ENCODE peak calls at places on chromosomes 3 and 15, in six cellular contexts. J is caudate nucleus, G is fibroblast of gingiva, I is stromal cell of bone marrow, P is T-helper 22 cell, K is coronary artery. O is an unnamed sample.

GRCh38 chr3:120160050-120160449 is 65.8 kb upstream of the GSK3B start:
- DNase-seq in J (no peak), G (peak; percentile 100), I (peak; percentile 99), P (no peak), K (peak; percentile 79), O (peak; percentile 61)

GRCh38 chr3:127104586-127104985 is 88.3 kb upstream of the PRR23E start:
- DNase-seq in J (no peak), G (no peak), I (no peak), P (no peak), K (no peak), O (no peak)

GRCh38 chr3:28835751-28836150 is 445.1 kb upstream of the RBMS3 start:
- DNase-seq in J (no peak), G (no peak), I (no peak), P (no peak), K (no peak), O (peak; percentile 19)

GRCh38 chr3:52452126-52452525 is 1.7 kb downstream of the TNNC1 start:
- DNase-seq in J (no peak), G (no peak), I (no peak), P (no peak), K (no peak), O (no peak)

GRCh38 chr15:48720646-48721045 is 75.1 kb upstream of the FBN1 start:
- DNase-seq in J (no peak), G (peak; percentile 84), I (no peak), P (no peak), K (no peak), O (no peak)

GRCh38 chr15:52362497-52362896 is 66.9 kb upstream of the MYO5C start:
- DNase-seq in J (no peak), G (peak; percentile 81), I (peak; percentile 90), P (no peak), K (no peak), O (no peak)

GRCh38 chr3:45507820-45508317 is 86.7 kb upstream of the LIMD1 start:
- DNase-seq in J (no peak), G (peak; percentile 32), I (peak; percentile 52), P (no peak), K (no peak), O (no peak)

GRCh38 chr3:46660543-46661523 is 32.6 kb downstream of the ALS2CL start:
- DNase-seq in J (no peak), G (no peak), I (no peak), P (no peak), K (peak; percentile 62), O (no peak)

GRCh38 chr3:19757773-19758172 is 176.2 kb downstream of the EFHB start:
- DNase-seq in J (no peak), G (no peak), I (no peak), P (no peak), K (no peak), O (no peak)

GRCh38 chr3:66338927-66339326 is 118.1 kb downstream of the SLC25A26 start:
- DNase-seq in J (no peak), G (peak; percentile 6), I (no peak), P (no peak), K (no peak), O (no peak)

GRCh38 chr3:38564631-38565338 is 68.6 kb downstream of the EXOG start:
- DNase-seq in J (no peak), G (no peak), I (no peak), P (no peak), K (peak; percentile 62), O (peak; percentile 5)

GRCh38 chr3:58009026-58009748 is 965 bp downstream of the FLNB start:
- DNase-seq in J (no peak), G (no peak), I (no peak), P (no peak), K (no peak), O (peak; percentile 44)

GRCh38 chr15:59550961-59551360 is 60.6 kb upstream of the GCNT3 start:
- DNase-seq in J (no peak), G (no peak), I (no peak), P (no peak), K (no peak), O (no peak)

GRCh38 chr3:181899702-181900101 is 188.0 kb downstream of the SOX2 start:
- DNase-seq in J (no peak), G (no peak), I (no peak), P (no peak), K (no peak), O (no peak)

GRCh38 chr15:90558182-90558581 is 28.5 kb downstream of the CRTC3 start:
- DNase-seq in J (no peak), G (no peak), I (no peak), P (no peak), K (no peak), O (no peak)

GRCh38 chr3:123026551-123027291 is 842 bp downstream of the SEMA5B start:
- DNase-seq in J (no peak), G (no peak), I (no peak), P (no peak), K (no peak), O (peak; percentile 28)

GRCh38 chr3:52714335-52715302 is 8.7 kb downstream of the SPCS1 start:
- DNase-seq in J (no peak), G (no peak), I (no peak), P (no peak), K (no peak), O (peak; percentile 54)

GRCh38 chr15:63891763-63892123 is 58.0 kb upstream of the HERC1 start:
- DNase-seq in J (no peak), G (no peak), I (no peak), P (no peak), K (no peak), O (no peak)

GRCh38 chr15:69983696-69984265 is 113.9 kb downstream of the TLE3 start:
- DNase-seq in J (no peak), G (no peak), I (no peak), P (no peak), K (no peak), O (no peak)

GRCh38 chr15:42921049-42921731 is 612 bp upstream of the TTBK2 start:
- DNase-seq in J (no peak), G (peak; percentile 20), I (no peak), P (peak; percentile 1), K (peak; percentile 79), O (peak; percentile 21)

GRCh38 chr3:42688487-42689420 is 3.4 kb downstream of the KLHL40 start:
- DNase-seq in J (no peak), G (no peak), I (no peak), P (no peak), K (no peak), O (no peak)

GRCh38 chr3:27165348-27165747 is 203.8 kb downstream of the NEK10 start:
- DNase-seq in J (no peak), G (peak; percentile 97), I (peak; percentile 83), P (no peak), K (no peak), O (no peak)

GRCh38 chr3:14784087-14784596 is 34.6 kb upstream of the FGD5 start:
- DNase-seq in J (no peak), G (no peak), I (no peak), P (no peak), K (peak; percentile 65), O (no peak)

GRCh38 chr3:185959609-185960517 is 22.0 kb upstream of the TRA2B start:
- DNase-seq in J (no peak), G (peak; percentile 93), I (peak; percentile 76), P (no peak), K (no peak), O (peak; percentile 40)

GRCh38 chr3:151425640-151426336 is 35.1 kb downstream of the IGSF10 start:
- DNase-seq in J (no peak), G (no peak), I (no peak), P (no peak), K (no peak), O (no peak)

GRCh38 chr3:182713743-182714517 is 79.4 kb upstream of the ATP11B start:
- DNase-seq in J (no peak), G (peak; percentile 57), I (peak; percentile 50), P (no peak), K (no peak), O (peak; percentile 37)

GRCh38 chr15:67928666-67929065 is 88.8 kb upstream of the RNU6-1 start:
- DNase-seq in J (no peak), G (no peak), I (no peak), P (no peak), K (peak; percentile 75), O (no peak)

GRCh38 chr3:62229908-62230307 is 143.4 kb downstream of the FEZF2 start:
- DNase-seq in J (no peak), G (no peak), I (no peak), P (no peak), K (no peak), O (no peak)

GRCh38 chr15:68365140-68365745 is 66.7 kb downstream of the ITGA11 start:
- DNase-seq in J (no peak), G (no peak), I (no peak), P (no peak), K (no peak), O (no peak)

GRCh38 chr3:136283627-136284026 is 33.5 kb downstream of the PCCB start:
- DNase-seq in J (no peak), G (no peak), I (no peak), P (no peak), K (no peak), O (no peak)

GRCh38 chr3:50221413-50222168 is 14.4 kb upstream of the GNAI2 start:
- DNase-seq in J (no peak), G (no peak), I (no peak), P (no peak), K (no peak), O (peak; percentile 59)

O was measured in body of pancreas.